ENCODE peak calls at places on chromosome 1, in six cellular contexts. One of them, this sample, is unnamed.

GRCh38 chr1:112298558-112298957 is 97.5 kb upstream of the CTTNBP2NL start:
- DNase-seq in IMR-90: peak
- DNase-seq in mesenchymal stem cell: peak
- DNase-seq in H1: peak
- DNase-seq in H9: peak
- DNase-seq in trophoblast cell: peak
- DNase-seq in this sample: peak

GRCh38 chr1:47755368-47755990 is 241.7 kb downstream of the TRABD2B start:
- DNase-seq in trophoblast cell: peak
- DNase-seq in H9: peak
- DNase-seq in H1: peak
- DNase-seq in mesenchymal stem cell: no peak
- DNase-seq in IMR-90: no peak
- DNase-seq in this sample: peak

GRCh38 chr1:107706181-107706580 is 258.8 kb downstream of the VAV3 start:
- DNase-seq in H1: no peak
- DNase-seq in IMR-90: no peak
- DNase-seq in H9: no peak
- DNase-seq in mesenchymal stem cell: no peak
- DNase-seq in trophoblast cell: no peak
- DNase-seq in this sample: no peak

GRCh38 chr1:27522860-27523665 is 33.1 kb upstream of the WASF2 start:
- DNase-seq in IMR-90: no peak
- DNase-seq in H9: no peak
- DNase-seq in H1: peak
- DNase-seq in trophoblast cell: no peak
- DNase-seq in mesenchymal stem cell: peak
- DNase-seq in this sample: no peak

GRCh38 chr1:171441278-171441677 is 44.1 kb upstream of the PRRC2C start:
- DNase-seq in IMR-90: peak
- DNase-seq in H9: no peak
- DNase-seq in H1: no peak
- DNase-seq in trophoblast cell: no peak
- DNase-seq in mesenchymal stem cell: peak
- DNase-seq in this sample: no peak

GRCh38 chr1:180934563-180934962 is 21.9 kb downstream of the KIAA1614 start:
- DNase-seq in IMR-90: no peak
- DNase-seq in trophoblast cell: no peak
- DNase-seq in H1: no peak
- DNase-seq in mesenchymal stem cell: no peak
- DNase-seq in H9: no peak
- DNase-seq in this sample: no peak

GRCh38 chr1:41672641-41673313 is 188.3 kb upstream of the EDN2 start:
- DNase-seq in trophoblast cell: no peak
- DNase-seq in H1: no peak
- DNase-seq in H9: no peak
- DNase-seq in mesenchymal stem cell: no peak
- DNase-seq in IMR-90: peak
- DNase-seq in this sample: no peak

GRCh38 chr1:235011599-235012435 is 116.8 kb downstream of the TOMM20 start:
- DNase-seq in IMR-90: peak
- DNase-seq in trophoblast cell: peak
- DNase-seq in mesenchymal stem cell: peak
- DNase-seq in H9: no peak
- DNase-seq in H1: no peak
- DNase-seq in this sample: no peak

GRCh38 chr1:93140106-93140505 is 40.1 kb downstream of the TMED5 start:
- DNase-seq in trophoblast cell: no peak
- DNase-seq in H9: no peak
- DNase-seq in mesenchymal stem cell: no peak
- DNase-seq in H1: no peak
- DNase-seq in IMR-90: peak
- DNase-seq in this sample: no peak

GRCh38 chr1:29687601-29688244 is 451.4 kb downstream of the PTPRU start:
- DNase-seq in trophoblast cell: no peak
- DNase-seq in H1: no peak
- DNase-seq in IMR-90: peak
- DNase-seq in mesenchymal stem cell: peak
- DNase-seq in H9: no peak
- DNase-seq in this sample: no peak

GRCh38 chr1:98420376-98421097 is 241.0 kb upstream of the SNX7 start:
- DNase-seq in H1: no peak
- DNase-seq in IMR-90: peak
- DNase-seq in H9: no peak
- DNase-seq in trophoblast cell: no peak
- DNase-seq in mesenchymal stem cell: no peak
- DNase-seq in this sample: no peak

GRCh38 chr1:224762701-224763100 is 146.6 kb downstream of the CNIH3 start:
- DNase-seq in trophoblast cell: no peak
- DNase-seq in mesenchymal stem cell: no peak
- DNase-seq in H9: no peak
- DNase-seq in IMR-90: no peak
- DNase-seq in H1: no peak
- DNase-seq in this sample: no peak

GRCh38 chr1:227917081-227917950 is 30.4 kb downstream of the WNT9A start:
- DNase-seq in mesenchymal stem cell: no peak
- DNase-seq in H9: no peak
- DNase-seq in trophoblast cell: no peak
- DNase-seq in H1: no peak
- DNase-seq in IMR-90: no peak
- DNase-seq in this sample: peak

GRCh38 chr1:223765036-223765718 is 52.8 kb downstream of the CAPN2 start:
- DNase-seq in mesenchymal stem cell: no peak
- DNase-seq in H1: no peak
- DNase-seq in H9: no peak
- DNase-seq in IMR-90: peak
- DNase-seq in trophoblast cell: peak
- DNase-seq in this sample: no peak

GRCh38 chr1:112465122-112465521 is 43.6 kb upstream of the WNT2B start:
- DNase-seq in trophoblast cell: peak
- DNase-seq in H9: no peak
- DNase-seq in H1: no peak
- DNase-seq in IMR-90: peak
- DNase-seq in mesenchymal stem cell: peak
- DNase-seq in this sample: no peak

GRCh38 chr1:87833158-87833557 is 504.5 kb downstream of the LMO4 start:
- DNase-seq in mesenchymal stem cell: no peak
- DNase-seq in IMR-90: peak
- DNase-seq in H9: no peak
- DNase-seq in H1: no peak
- DNase-seq in trophoblast cell: no peak
- DNase-seq in this sample: no peak

GRCh38 chr1:156122519-156123355 is 8.2 kb downstream of the LMNA start:
- DNase-seq in mesenchymal stem cell: peak
- DNase-seq in IMR-90: peak
- DNase-seq in H9: no peak
- DNase-seq in trophoblast cell: peak
- DNase-seq in H1: no peak
- DNase-seq in this sample: no peak

GRCh38 chr1:154837034-154837678 is 32.9 kb downstream of the KCNN3 start:
- DNase-seq in trophoblast cell: no peak
- DNase-seq in IMR-90: no peak
- DNase-seq in H9: no peak
- DNase-seq in H1: no peak
- DNase-seq in mesenchymal stem cell: no peak
- DNase-seq in this sample: no peak

GRCh38 chr1:1033731-1034437 is 14.0 kb downstream of the AGRN start:
- DNase-seq in IMR-90: no peak
- DNase-seq in mesenchymal stem cell: no peak
- DNase-seq in H9: no peak
- DNase-seq in trophoblast cell: no peak
- DNase-seq in H1: no peak
- DNase-seq in this sample: no peak

GRCh38 chr1:197198911-197199310 is 52.4 kb upstream of the ASPM start:
- DNase-seq in mesenchymal stem cell: no peak
- DNase-seq in IMR-90: no peak
- DNase-seq in trophoblast cell: no peak
- DNase-seq in H1: no peak
- DNase-seq in H9: no peak
- DNase-seq in this sample: no peak
- H2AFZ ChIP-seq in mesenchymal stem cell: no peak
- H2AFZ ChIP-seq in IMR-90: no peak
- H2AFZ ChIP-seq in trophoblast cell: no peak
- H2AFZ ChIP-seq in H1: no peak
- H2AFZ ChIP-seq in H9: no peak
- H2AFZ ChIP-seq in this sample: no peak

DNA sequence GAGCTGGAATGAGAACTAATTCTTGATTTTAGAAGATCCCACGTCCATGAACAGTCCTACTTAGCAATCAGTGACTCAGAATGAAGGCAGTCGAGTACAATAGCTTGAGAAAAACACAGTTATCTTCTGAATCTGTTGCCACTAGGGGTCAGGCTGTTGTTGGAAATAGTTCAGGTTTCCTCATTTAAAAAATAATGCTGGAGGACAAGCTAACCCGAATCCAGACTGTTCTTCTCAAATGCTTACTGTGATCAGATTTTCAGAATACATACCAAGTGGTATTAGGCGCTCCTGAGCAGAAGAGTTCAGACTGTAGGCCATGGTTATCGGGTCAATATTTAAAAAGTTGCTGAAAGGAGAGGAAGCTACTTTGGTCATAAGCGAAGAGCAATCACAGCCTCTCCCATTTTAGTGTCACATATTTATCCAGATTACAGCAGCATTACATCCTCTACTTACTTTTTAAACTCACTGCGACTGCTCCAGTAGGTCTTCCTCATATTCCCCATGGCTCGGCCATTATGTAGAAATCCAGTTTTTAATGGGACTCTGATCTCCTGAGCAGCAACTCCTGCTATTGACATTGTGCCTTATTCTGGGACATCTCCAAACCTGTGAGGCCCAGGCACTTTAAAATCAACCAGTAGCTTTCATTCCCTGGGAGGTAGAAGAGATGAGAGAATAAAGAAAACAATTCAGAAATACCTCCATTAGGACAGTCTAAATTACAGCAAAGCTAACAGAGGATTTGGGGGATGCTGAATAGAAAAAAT is 10.9 kb downstream of the ERRFI1 start:
- DNase-seq in mesenchymal stem cell: peak
- DNase-seq in H1: no peak
- DNase-seq in IMR-90: peak
- DNase-seq in trophoblast cell: peak
- DNase-seq in H9: no peak
- DNase-seq in this sample: no peak
- H2AK5ac ChIP-seq in mesenchymal stem cell: no peak
- H2AK5ac ChIP-seq in H1: no peak
- H2AK5ac ChIP-seq in IMR-90: no peak
- H2AK5ac ChIP-seq in trophoblast cell: no peak
- H2AK5ac ChIP-seq in H9: no peak
- H2AK5ac ChIP-seq in this sample: no peak

GRCh38 chr1:8340456-8340855 is 22.5 kb downstream of the SLC45A1 start:
- DNase-seq in IMR-90: no peak
- DNase-seq in H9: no peak
- DNase-seq in H1: no peak
- DNase-seq in trophoblast cell: no peak
- DNase-seq in mesenchymal stem cell: no peak
- DNase-seq in this sample: no peak

GRCh38 chr1:8344893-8345507 is 27.1 kb downstream of the SLC45A1 start:
- DNase-seq in mesenchymal stem cell: no peak
- DNase-seq in H1: no peak
- DNase-seq in trophoblast cell: no peak
- DNase-seq in H9: peak
- DNase-seq in IMR-90: no peak
- DNase-seq in this sample: no peak

GRCh38 chr1:8342325-8342724 is 24.4 kb downstream of the SLC45A1 start:
- DNase-seq in mesenchymal stem cell: peak
- DNase-seq in trophoblast cell: no peak
- DNase-seq in H1: no peak
- DNase-seq in IMR-90: peak
- DNase-seq in H9: peak
- DNase-seq in this sample: no peak

GRCh38 chr1:8343464-8344001 is 25.6 kb downstream of the SLC45A1 start:
- DNase-seq in H1: no peak
- DNase-seq in trophoblast cell: peak
- DNase-seq in mesenchymal stem cell: peak
- DNase-seq in H9: peak
- DNase-seq in IMR-90: peak
- DNase-seq in this sample: no peak

DNA sequence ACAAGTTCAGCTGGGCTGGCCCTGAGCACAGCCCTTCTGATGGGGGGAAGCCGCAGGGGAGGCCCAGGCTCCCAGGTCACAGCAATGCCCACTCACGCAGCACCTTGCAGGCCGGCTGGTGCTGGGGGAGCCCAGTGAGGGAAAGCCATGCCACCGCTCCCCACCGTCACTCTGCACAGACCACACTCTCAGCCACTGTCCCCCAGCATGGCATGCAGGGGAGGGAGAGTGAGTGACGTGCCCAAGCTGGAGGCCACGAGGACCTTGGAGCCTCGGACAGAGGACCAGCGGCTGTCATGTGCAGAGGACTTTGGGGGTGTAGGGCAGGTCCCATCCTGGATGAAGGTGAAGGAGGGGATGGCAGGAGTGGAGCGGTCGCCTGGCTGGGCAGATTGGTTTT is 25.1 kb downstream of the SLC45A1 start:
- DNase-seq in H9: peak
- DNase-seq in H1: no peak
- DNase-seq in IMR-90: no peak
- DNase-seq in mesenchymal stem cell: no peak
- DNase-seq in trophoblast cell: no peak
- DNase-seq in this sample: no peak
- H2AFZ ChIP-seq in H9: no peak
- H2AFZ ChIP-seq in H1: no peak
- H2AFZ ChIP-seq in IMR-90: peak
- H2AFZ ChIP-seq in mesenchymal stem cell: no peak
- H2AFZ ChIP-seq in trophoblast cell: no peak
- H2AFZ ChIP-seq in this sample: peak

DNA sequence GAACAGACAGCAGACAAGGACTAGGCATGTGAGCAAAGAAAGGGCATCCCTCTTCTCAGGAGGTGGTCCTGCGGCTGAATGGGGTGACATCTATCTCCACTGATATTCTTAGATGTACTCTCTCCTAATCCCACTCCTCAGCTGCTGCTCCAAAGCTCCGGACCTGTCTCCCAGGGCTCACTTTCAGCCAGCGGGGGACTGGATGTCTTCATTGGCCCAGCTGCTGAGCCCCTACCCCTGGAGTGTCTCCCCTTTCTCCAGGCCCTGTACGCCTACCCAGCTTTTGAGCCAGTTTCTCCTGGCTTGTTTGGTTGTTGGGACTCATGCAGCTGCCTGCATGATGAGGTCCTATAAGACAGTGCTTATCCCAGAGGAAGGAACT is 28.8 kb upstream of the CSF1 start:
- DNase-seq in mesenchymal stem cell: no peak
- DNase-seq in H9: no peak
- DNase-seq in H1: no peak
- DNase-seq in IMR-90: no peak
- DNase-seq in trophoblast cell: no peak
- DNase-seq in this sample: no peak
- H2AK5ac ChIP-seq in mesenchymal stem cell: no peak
- H2AK5ac ChIP-seq in H9: no peak
- H2AK5ac ChIP-seq in H1: no peak
- H2AK5ac ChIP-seq in IMR-90: peak
- H2AK5ac ChIP-seq in trophoblast cell: no peak
- H2AK5ac ChIP-seq in this sample: peak

This sample was measured in neuronal stem cell.